ENCODE peak calls at places on chromosomes 6 and 20, in four cellular contexts. B is astrocyte of the cerebellum, A is bronchial epithelial cell, T is OCI-LY7. F is an unnamed sample.

GRCh38 chr6:105606871-105607421 is 204.1 kb upstream of the PREP start:
- DNase-seq in B (no peak), A (peak), T (no peak), F (no peak)

GRCh38 chr6:52503853-52504777 is 72.7 kb downstream of the TRAM2 start:
- DNase-seq in A (peak), T (no peak), B (no peak), F (no peak)

GRCh38 chr6:8301502-8301901 is 133.8 kb downstream of the SLC35B3 start:
- DNase-seq in T (no peak), A (no peak), B (no peak), F (no peak)

GRCh38 chr6:12967686-12968085 is 251.1 kb downstream of the PHACTR1 start:
- DNase-seq in B (no peak), T (no peak), A (no peak), F (no peak)

GRCh38 chr20:21019468-21019830 is 86.7 kb downstream of the LINC00237 start:
- DNase-seq in B (no peak), A (no peak), T (no peak), F (no peak)

GRCh38 chr6:117907600-117908245 is 659 bp downstream of the SLC35F1 start:
- DNase-seq in T (no peak), B (no peak), A (no peak), F (peak)

GRCh38 chr6:144195671-144196070 is 45.4 kb downstream of the STX11 start:
- DNase-seq in T (no peak), B (peak), A (peak), F (no peak)

GRCh38 chr6:19753822-19754221 is 83.3 kb upstream of the ID4 start:
- DNase-seq in T (no peak), A (no peak), B (no peak), F (no peak)

GRCh38 chr6:45493761-45494160 is 116.0 kb upstream of the SUPT3H start:
- DNase-seq in T (no peak), B (no peak), A (no peak), F (no peak)

GRCh38 chr6:162463573-162463972 is 264.0 kb downstream of the PRKN start:
- DNase-seq in T (no peak), B (no peak), A (no peak), F (no peak)

GRCh38 chr6:25835442-25836283 is 3.8 kb upstream of the SLC17A1 start:
- DNase-seq in B (no peak), T (no peak), A (no peak), F (no peak)

GRCh38 chr6:16388488-16388887 is 150.1 kb downstream of the GMPR start:
- DNase-seq in B (peak), T (no peak), A (no peak), F (no peak)

GRCh38 chr6:5855787-5856186 is 150.9 kb downstream of the NRN1 start:
- DNase-seq in A (no peak), B (no peak), T (no peak), F (no peak)

GRCh38 chr6:11033825-11034224 is 10.3 kb downstream of the ELOVL2 start:
- DNase-seq in A (peak), B (peak), T (no peak), F (no peak)

GRCh38 chr20:34715384-34715783 is 11.2 kb downstream of the TP53INP2 start:
- DNase-seq in T (no peak), A (no peak), B (no peak), F (no peak)

GRCh38 chr20:11216451-11217314 is 542.9 kb upstream of the JAG1 start:
- DNase-seq in B (no peak), T (no peak), A (no peak), F (no peak)

GRCh38 chr6:124743420-124743819 is 218.8 kb upstream of the RNF217 start:
- DNase-seq in A (no peak), B (no peak), T (no peak), F (no peak)

GRCh38 chr20:62901891-62902290 is 24.4 kb downstream of the DIDO1 start:
- DNase-seq in A (no peak), B (no peak), T (no peak), F (no peak)

GRCh38 chr20:61814726-61815125 is 251.0 kb downstream of the TAF4 start:
- DNase-seq in B (no peak), A (no peak), T (no peak), F (no peak)

GRCh38 chr6:12595161-12595792 is 121.3 kb upstream of the PHACTR1 start:
- DNase-seq in A (peak), T (peak), B (no peak), F (no peak)

DNA sequence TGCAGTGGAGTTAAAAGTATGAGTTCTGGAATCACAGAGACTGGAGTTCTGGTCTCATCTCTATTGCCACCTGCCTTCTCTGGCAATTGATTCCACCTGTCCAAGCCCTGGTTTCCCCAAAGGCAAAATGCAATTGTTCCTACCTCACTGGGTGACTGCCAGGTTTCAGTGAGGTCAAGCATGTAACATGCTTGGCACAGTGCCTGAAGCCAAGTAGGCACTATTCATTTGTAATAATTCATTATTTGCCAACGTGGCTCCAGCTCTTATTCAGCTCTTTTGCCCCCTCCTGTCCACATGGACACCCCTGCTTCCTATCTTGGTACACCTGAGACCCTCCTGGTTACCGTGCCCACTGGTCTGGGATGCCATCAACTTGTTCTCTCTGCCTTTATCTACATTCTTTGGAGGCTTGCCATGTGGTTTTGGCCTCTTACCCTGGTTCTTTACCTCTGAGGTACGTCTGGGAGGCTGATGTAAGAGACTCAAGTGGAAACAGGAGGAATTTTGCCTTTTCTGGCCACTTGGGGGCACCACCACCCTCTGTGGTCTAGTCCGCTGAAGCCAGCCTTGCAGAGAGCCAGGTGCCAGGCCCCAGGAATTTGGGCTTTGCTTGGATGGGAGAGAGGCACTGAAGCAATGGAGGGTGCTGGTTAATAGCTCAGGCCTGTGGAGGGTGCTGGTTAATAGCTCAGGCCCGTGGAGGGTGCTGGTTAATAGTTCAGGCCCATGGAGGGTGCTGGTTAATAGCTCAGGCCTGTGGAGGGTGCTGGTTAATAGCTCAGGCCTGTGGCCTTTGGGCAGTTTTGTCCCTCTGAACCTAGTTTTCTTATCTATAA is 1.7 kb downstream of the KCNK15 start:
- DNase-seq in T (peak), B (peak), A (peak), F (peak)
- TF ChIP-seq CTCF in T (peak), B (peak), A (peak), F (peak)

GRCh38 chr6:170434821-170435155 is 118.3 kb downstream of the PSMB1 start:
- DNase-seq in T (no peak), B (no peak), A (no peak), F (no peak)

GRCh38 chr6:170434114-170434820 is 118.8 kb downstream of the PSMB1 start:
- DNase-seq in B (no peak), A (peak), T (no peak), F (no peak)

GRCh38 chr6:170424634-170425126 is 118.1 kb downstream of the FAM120B start:
- DNase-seq in B (no peak), T (no peak), A (no peak), F (no peak)

GRCh38 chr6:170433163-170434095 is 119.7 kb downstream of the PSMB1 start:
- DNase-seq in B (no peak), A (no peak), T (no peak), F (no peak)

GRCh38 chr6:170429457-170429856 is 122.9 kb downstream of the FAM120B start:
- DNase-seq in B (no peak), T (no peak), A (no peak), F (no peak)
- TF ChIP-seq CTCF in B (no peak), T (no peak), A (no peak), F (no peak)

GRCh38 chr6:145733207-145733606 is 2.1 kb downstream of the EPM2A start:
- DNase-seq in A (no peak), T (no peak), B (no peak), F (no peak)
- TF ChIP-seq CTCF in A (no peak), T (peak), B (no peak), F (no peak)

GRCh38 chr20:23058240-23058639 is 8.8 kb upstream of the THBD start:
- DNase-seq in A (no peak), B (no peak), T (no peak), F (no peak)
- TF ChIP-seq CTCF in A (peak), B (peak), T (no peak), F (no peak)

GRCh38 chr6:2354138-2354491 is 108.7 kb upstream of the GMDS start:
- DNase-seq in A (no peak), B (no peak), T (no peak), F (no peak)
- TF ChIP-seq CTCF in A (no peak), B (no peak), T (peak), F (no peak)

DNA sequence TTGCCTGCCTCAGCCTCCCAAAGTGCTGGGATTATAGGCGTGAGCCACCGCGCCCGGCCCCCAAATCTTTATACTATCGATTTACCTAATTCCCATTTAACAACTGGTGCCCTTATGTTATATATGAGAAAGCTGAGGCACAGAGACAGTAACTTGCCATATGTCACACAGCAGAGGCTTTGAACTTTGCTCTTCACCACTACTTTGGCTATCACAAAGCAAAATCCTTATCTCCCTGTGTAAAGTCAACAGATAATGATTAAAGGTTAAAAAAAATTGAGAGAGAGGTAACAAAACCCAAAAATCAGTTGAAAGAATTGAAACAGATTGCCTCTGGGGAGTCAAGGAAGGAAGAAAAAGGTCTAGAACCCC is 22.3 kb downstream of the ILRUN start:
- DNase-seq in B (no peak), A (no peak), T (no peak), F (no peak)
- TF ChIP-seq CTCF in B (no peak), A (no peak), T (peak), F (no peak)